ENCODE peak calls at places on chromosomes 11 and 22, in seven cellular contexts. One of them, this sample, is unnamed.

GRCh38 chr22:29555065-29555644 is 1.6 kb upstream of the THOC5 start:
- DNase-seq in fibroblast of lung: peak; percentile 24
- DNase-seq in spleen: no peak
- DNase-seq in keratinocyte: no peak
- DNase-seq in ovary: peak; percentile 46
- DNase-seq in mucosa of descending colon: peak; percentile 8
- DNase-seq in CD8-positive, alpha-beta memory T cell: no peak
- DNase-seq in this sample: no peak

GRCh38 chr11:93278976-93279375 is 51.6 kb upstream of the DEUP1 start:
- DNase-seq in spleen: no peak
- DNase-seq in ovary: no peak
- DNase-seq in fibroblast of lung: no peak
- DNase-seq in CD8-positive, alpha-beta memory T cell: no peak
- DNase-seq in mucosa of descending colon: no peak
- DNase-seq in keratinocyte: no peak
- DNase-seq in this sample: no peak

GRCh38 chr11:73426184-73426845 is 50.1 kb downstream of the RELT start:
- DNase-seq in keratinocyte: no peak
- DNase-seq in spleen: no peak
- DNase-seq in mucosa of descending colon: no peak
- DNase-seq in CD8-positive, alpha-beta memory T cell: no peak
- DNase-seq in fibroblast of lung: peak; percentile 26
- DNase-seq in ovary: no peak
- DNase-seq in this sample: no peak

GRCh38 chr22:23675502-23676415 is 15.1 kb upstream of the RGL4 start:
- DNase-seq in ovary: no peak
- DNase-seq in mucosa of descending colon: peak; percentile 70
- DNase-seq in CD8-positive, alpha-beta memory T cell: no peak
- DNase-seq in fibroblast of lung: no peak
- DNase-seq in spleen: peak; percentile 89
- DNase-seq in keratinocyte: no peak
- DNase-seq in this sample: peak; percentile 72

GRCh38 chr11:41446566-41446965 is 12.9 kb downstream of the LRRC4C start:
- DNase-seq in spleen: no peak
- DNase-seq in keratinocyte: no peak
- DNase-seq in CD8-positive, alpha-beta memory T cell: no peak
- DNase-seq in mucosa of descending colon: no peak
- DNase-seq in ovary: no peak
- DNase-seq in fibroblast of lung: no peak
- DNase-seq in this sample: no peak

GRCh38 chr11:129331217-129331616 is 44.4 kb upstream of the BARX2 start:
- DNase-seq in mucosa of descending colon: peak; percentile 65
- DNase-seq in CD8-positive, alpha-beta memory T cell: no peak
- DNase-seq in keratinocyte: no peak
- DNase-seq in spleen: no peak
- DNase-seq in ovary: no peak
- DNase-seq in fibroblast of lung: peak; percentile 5
- DNase-seq in this sample: no peak

GRCh38 chr22:40627612-40628011 is 8.9 kb downstream of the MRTFA start:
- DNase-seq in keratinocyte: no peak
- DNase-seq in mucosa of descending colon: no peak
- DNase-seq in ovary: no peak
- DNase-seq in CD8-positive, alpha-beta memory T cell: no peak
- DNase-seq in spleen: no peak
- DNase-seq in fibroblast of lung: no peak
- DNase-seq in this sample: no peak

GRCh38 chr11:80155412-80156017 is 714.7 kb upstream of the TENM4 start:
- DNase-seq in keratinocyte: no peak
- DNase-seq in ovary: no peak
- DNase-seq in fibroblast of lung: peak; percentile 49
- DNase-seq in mucosa of descending colon: peak; percentile 38
- DNase-seq in spleen: no peak
- DNase-seq in CD8-positive, alpha-beta memory T cell: no peak
- DNase-seq in this sample: no peak

GRCh38 chr11:98793276-98793675 is 227.5 kb upstream of the CNTN5 start:
- DNase-seq in spleen: no peak
- DNase-seq in keratinocyte: no peak
- DNase-seq in ovary: no peak
- DNase-seq in fibroblast of lung: no peak
- DNase-seq in CD8-positive, alpha-beta memory T cell: no peak
- DNase-seq in mucosa of descending colon: no peak
- DNase-seq in this sample: no peak

GRCh38 chr11:74681686-74682651 is 49.3 kb downstream of the CHRDL2 start:
- DNase-seq in CD8-positive, alpha-beta memory T cell: no peak
- DNase-seq in ovary: peak; percentile 32
- DNase-seq in fibroblast of lung: no peak
- DNase-seq in keratinocyte: no peak
- DNase-seq in mucosa of descending colon: no peak
- DNase-seq in spleen: peak; percentile 71
- DNase-seq in this sample: peak; percentile 79

GRCh38 chr11:31664129-31664528 is 147.0 kb downstream of the PAX6 start:
- DNase-seq in CD8-positive, alpha-beta memory T cell: no peak
- DNase-seq in spleen: no peak
- DNase-seq in mucosa of descending colon: no peak
- DNase-seq in ovary: no peak
- DNase-seq in fibroblast of lung: no peak
- DNase-seq in keratinocyte: no peak
- DNase-seq in this sample: no peak

GRCh38 chr11:66546966-66547661 is 411 bp downstream of the ACTN3 start:
- DNase-seq in fibroblast of lung: no peak
- DNase-seq in CD8-positive, alpha-beta memory T cell: no peak
- DNase-seq in ovary: no peak
- DNase-seq in mucosa of descending colon: no peak
- DNase-seq in keratinocyte: no peak
- DNase-seq in spleen: no peak
- DNase-seq in this sample: no peak

GRCh38 chr11:87347860-87348259 is 310.1 kb downstream of the TMEM135 start:
- DNase-seq in spleen: no peak
- DNase-seq in mucosa of descending colon: peak; percentile 19
- DNase-seq in fibroblast of lung: no peak
- DNase-seq in CD8-positive, alpha-beta memory T cell: no peak
- DNase-seq in keratinocyte: no peak
- DNase-seq in ovary: no peak
- DNase-seq in this sample: no peak

GRCh38 chr11:93652161-93652597 is 9.3 kb upstream of the CEP295 start:
- DNase-seq in spleen: no peak
- DNase-seq in fibroblast of lung: peak; percentile 63
- DNase-seq in mucosa of descending colon: peak; percentile 63
- DNase-seq in keratinocyte: no peak
- DNase-seq in ovary: no peak
- DNase-seq in CD8-positive, alpha-beta memory T cell: peak; percentile 23
- DNase-seq in this sample: no peak

GRCh38 chr11:87007938-87008337 is 29.8 kb upstream of the TMEM135 start:
- DNase-seq in keratinocyte: no peak
- DNase-seq in spleen: no peak
- DNase-seq in ovary: no peak
- DNase-seq in CD8-positive, alpha-beta memory T cell: no peak
- DNase-seq in mucosa of descending colon: no peak
- DNase-seq in fibroblast of lung: peak; percentile 59
- DNase-seq in this sample: no peak

GRCh38 chr22:46619830-46620501 is at the start of gene GRAMD4:
- DNase-seq in fibroblast of lung: no peak
- DNase-seq in keratinocyte: no peak
- DNase-seq in mucosa of descending colon: no peak
- DNase-seq in spleen: peak; percentile 73
- DNase-seq in ovary: no peak
- DNase-seq in CD8-positive, alpha-beta memory T cell: no peak
- DNase-seq in this sample: peak; percentile 81

GRCh38 chr11:134386945-134387344 is 25.1 kb downstream of the B3GAT1 start:
- DNase-seq in fibroblast of lung: no peak
- DNase-seq in spleen: no peak
- DNase-seq in mucosa of descending colon: no peak
- DNase-seq in keratinocyte: no peak
- DNase-seq in ovary: no peak
- DNase-seq in CD8-positive, alpha-beta memory T cell: peak; percentile 13
- DNase-seq in this sample: no peak

GRCh38 chr11:79018371-79018849 is 422.4 kb downstream of the TENM4 start:
- DNase-seq in keratinocyte: no peak
- DNase-seq in ovary: peak; percentile 32
- DNase-seq in fibroblast of lung: peak; percentile 79
- DNase-seq in mucosa of descending colon: no peak
- DNase-seq in spleen: no peak
- DNase-seq in CD8-positive, alpha-beta memory T cell: no peak
- DNase-seq in this sample: no peak

GRCh38 chr11:11916981-11917399 is 75.2 kb downstream of the USP47 start:
- DNase-seq in mucosa of descending colon: no peak
- DNase-seq in fibroblast of lung: peak; percentile 74
- DNase-seq in ovary: no peak
- DNase-seq in spleen: no peak
- DNase-seq in CD8-positive, alpha-beta memory T cell: no peak
- DNase-seq in keratinocyte: no peak
- DNase-seq in this sample: no peak

GRCh38 chr11:44143987-44144909 is 48.8 kb downstream of the EXT2 start:
- DNase-seq in CD8-positive, alpha-beta memory T cell: no peak
- DNase-seq in keratinocyte: no peak
- DNase-seq in fibroblast of lung: no peak
- DNase-seq in mucosa of descending colon: peak; percentile 4
- DNase-seq in ovary: no peak
- DNase-seq in spleen: no peak
- DNase-seq in this sample: no peak

GRCh38 chr11:128802358-128802981 is 64.6 kb downstream of the KCNJ1 start:
- DNase-seq in CD8-positive, alpha-beta memory T cell: no peak
- DNase-seq in spleen: no peak
- DNase-seq in mucosa of descending colon: peak; percentile 12
- DNase-seq in keratinocyte: no peak
- DNase-seq in fibroblast of lung: peak; percentile 15
- DNase-seq in ovary: no peak
- DNase-seq in this sample: no peak

GRCh38 chr11:74025467-74026166 is 16.7 kb upstream of the UCP3 start:
- DNase-seq in keratinocyte: peak; percentile 17
- DNase-seq in CD8-positive, alpha-beta memory T cell: no peak
- DNase-seq in fibroblast of lung: peak; percentile 70
- DNase-seq in spleen: no peak
- DNase-seq in ovary: no peak
- DNase-seq in mucosa of descending colon: no peak
- DNase-seq in this sample: no peak

GRCh38 chr22:36900225-36900624 is 13.2 kb upstream of the CSF2RB start:
- DNase-seq in fibroblast of lung: no peak
- DNase-seq in keratinocyte: no peak
- DNase-seq in CD8-positive, alpha-beta memory T cell: no peak
- DNase-seq in spleen: no peak
- DNase-seq in mucosa of descending colon: no peak
- DNase-seq in ovary: no peak
- DNase-seq in this sample: no peak

GRCh38 chr11:133898031-133898769 is 52.9 kb upstream of the SPATA19 start:
- DNase-seq in mucosa of descending colon: no peak
- DNase-seq in spleen: no peak
- DNase-seq in fibroblast of lung: no peak
- DNase-seq in CD8-positive, alpha-beta memory T cell: no peak
- DNase-seq in keratinocyte: no peak
- DNase-seq in ovary: peak; percentile 2
- DNase-seq in this sample: no peak

DNA sequence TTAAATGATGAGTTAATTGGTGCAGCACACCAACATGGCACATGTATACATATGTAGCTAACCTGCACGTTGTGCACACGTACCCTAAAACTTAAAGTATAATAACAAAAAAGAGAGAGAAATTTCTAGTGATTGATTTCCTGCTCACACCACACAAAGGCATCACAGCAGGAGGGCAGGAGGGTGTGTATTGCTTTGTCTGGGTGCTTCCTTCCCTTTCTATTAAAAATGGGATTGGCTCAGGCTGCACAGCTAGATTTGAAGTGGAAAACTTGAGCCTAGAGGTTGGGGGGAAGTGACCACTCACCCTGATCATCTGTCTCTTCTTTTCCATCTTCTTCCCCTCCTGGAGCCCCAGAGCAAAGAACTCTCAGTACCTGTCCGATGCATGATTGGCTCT is 944 bp upstream of the SCGB1D2 start:
- DNase-seq in mucosa of descending colon: no peak
- DNase-seq in ovary: no peak
- DNase-seq in CD8-positive, alpha-beta memory T cell: no peak
- DNase-seq in fibroblast of lung: no peak
- DNase-seq in spleen: no peak
- DNase-seq in keratinocyte: no peak
- DNase-seq in this sample: no peak
- H3K4me1 ChIP-seq in mucosa of descending colon: no peaks in the 10 kb centered on the region
- H3K4me1 ChIP-seq in ovary: no peaks in the 10 kb centered on the region
- H3K4me1 ChIP-seq in CD8-positive, alpha-beta memory T cell: no peaks in the 10 kb centered on the region
- H3K4me1 ChIP-seq in fibroblast of lung: no peaks in the 10 kb centered on the region
- H3K4me1 ChIP-seq in spleen: no peaks in the 10 kb centered on the region
- H3K4me1 ChIP-seq in keratinocyte: no peaks in the 10 kb centered on the region
- H3K4me1 ChIP-seq in this sample: no peaks in the 10 kb centered on the region

DNA sequence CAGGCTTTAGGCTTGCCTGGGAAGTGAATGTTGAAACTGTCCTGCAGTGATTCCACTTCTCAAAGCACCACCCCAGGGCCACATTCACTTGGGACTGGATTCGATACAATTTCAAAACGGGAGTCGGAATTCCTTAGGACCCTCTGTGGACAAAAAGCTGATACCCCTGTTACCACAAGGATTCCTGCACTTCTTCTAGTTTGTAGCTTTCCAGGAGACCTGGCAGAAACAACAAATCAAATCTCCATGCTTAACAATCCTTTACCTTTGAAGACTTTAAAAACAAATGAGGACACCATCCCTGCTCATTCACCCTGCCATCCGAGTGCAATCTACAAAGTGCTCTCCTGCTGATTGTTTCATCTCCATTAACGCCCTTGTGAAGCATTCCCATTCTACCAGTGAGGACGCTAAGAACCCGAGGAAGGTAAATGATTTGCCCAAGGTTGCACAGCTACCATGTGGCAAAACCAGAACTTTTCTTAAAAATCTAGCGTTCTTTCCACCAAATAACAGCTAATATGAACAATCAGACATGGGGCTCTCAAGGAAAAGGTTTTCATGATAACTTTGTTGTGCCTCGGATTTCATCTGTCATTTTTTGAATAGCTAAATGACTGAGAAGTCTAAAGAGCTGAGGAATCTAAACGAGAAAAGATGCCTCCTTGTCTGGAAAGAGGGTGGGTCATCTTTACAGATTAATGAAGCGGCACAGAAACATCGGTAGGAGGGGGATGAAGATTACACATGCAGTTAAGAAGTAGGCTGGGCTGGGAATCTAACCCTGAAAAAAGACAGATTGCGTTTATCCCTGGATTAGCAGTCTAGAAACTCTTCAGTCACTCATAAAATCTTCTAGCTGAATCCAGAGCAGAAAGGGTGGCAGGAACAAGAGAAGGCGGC is 722 bp upstream of the MPZL2 start:
- DNase-seq in mucosa of descending colon: no peak
- DNase-seq in fibroblast of lung: no peak
- DNase-seq in CD8-positive, alpha-beta memory T cell: no peak
- DNase-seq in keratinocyte: no peak
- DNase-seq in ovary: no peak
- DNase-seq in spleen: no peak
- DNase-seq in this sample: no peak
- H3K4me3 ChIP-seq in mucosa of descending colon: no peak overlapping the region
- H3K4me3 ChIP-seq in fibroblast of lung: no peak overlapping the region
- H3K4me3 ChIP-seq in CD8-positive, alpha-beta memory T cell: peak overlapping the region; percentile 8
- H3K4me3 ChIP-seq in keratinocyte: peak overlapping the region; percentile 97
- H3K4me3 ChIP-seq in ovary: no peak overlapping the region
- H3K4me3 ChIP-seq in spleen: peak overlapping the region; percentile 24
- H3K4me3 ChIP-seq in this sample: no peak overlapping the region

GRCh38 chr11:130906616-130907015 is 9.7 kb downstream of the SNX19 start:
- DNase-seq in ovary: no peak
- DNase-seq in fibroblast of lung: no peak
- DNase-seq in mucosa of descending colon: no peak
- DNase-seq in CD8-positive, alpha-beta memory T cell: no peak
- DNase-seq in spleen: no peak
- DNase-seq in keratinocyte: no peak
- DNase-seq in this sample: no peak
- H3K36me3 ChIP-seq in ovary: no peaks in the 10 kb centered on the region
- H3K36me3 ChIP-seq in fibroblast of lung: peaks cover 24% of the 10 kb centered on the region
- H3K36me3 ChIP-seq in mucosa of descending colon: peaks cover 11% of the 10 kb centered on the region
- H3K36me3 ChIP-seq in CD8-positive, alpha-beta memory T cell: peaks cover 69% of the 10 kb centered on the region
- H3K36me3 ChIP-seq in spleen: peaks cover 92% of the 10 kb centered on the region
- H3K36me3 ChIP-seq in keratinocyte: peaks cover 38% of the 10 kb centered on the region
- H3K36me3 ChIP-seq in this sample: peaks cover 10% of the 10 kb centered on the region

GRCh38 chr11:69298778-69299461 is 5.0 kb downstream of the MYEOV start:
- DNase-seq in fibroblast of lung: no peak
- DNase-seq in CD8-positive, alpha-beta memory T cell: no peak
- DNase-seq in keratinocyte: no peak
- DNase-seq in mucosa of descending colon: no peak
- DNase-seq in spleen: peak; percentile 78
- DNase-seq in ovary: no peak
- DNase-seq in this sample: no peak
- H3K4me1 ChIP-seq in fibroblast of lung: peaks cover 57% of the 10 kb centered on the region
- H3K4me1 ChIP-seq in CD8-positive, alpha-beta memory T cell: peaks cover 51% of the 10 kb centered on the region
- H3K4me1 ChIP-seq in keratinocyte: peaks cover 61% of the 10 kb centered on the region
- H3K4me1 ChIP-seq in mucosa of descending colon: peaks cover 49% of the 10 kb centered on the region
- H3K4me1 ChIP-seq in spleen: peaks cover 84% of the 10 kb centered on the region
- H3K4me1 ChIP-seq in ovary: no peaks in the 10 kb centered on the region
- H3K4me1 ChIP-seq in this sample: no peaks in the 10 kb centered on the region

This sample was measured in aorta.